ENCODE peak calls at places on chromosomes 13 and 19, in seven cellular contexts. One of them, this sample, is unnamed.

GRCh38 chr13:30341815-30342570 is 34.6 kb upstream of the KATNAL1 start:
- DNase-seq in H9: no peak
- DNase-seq in H1: no peak
- DNase-seq in IMR-90: peak; percentile 94
- DNase-seq in neuronal stem cell: no peak
- DNase-seq in mesenchymal stem cell: peak; percentile 88
- DNase-seq in mesendoderm: no peak
- DNase-seq in this sample: peak; percentile 31

GRCh38 chr19:8085606-8086464 is 33.3 kb downstream of the CCL25 start:
- DNase-seq in H9: no peak
- DNase-seq in H1: no peak
- DNase-seq in IMR-90: no peak
- DNase-seq in neuronal stem cell: peak; percentile 41
- DNase-seq in mesenchymal stem cell: no peak
- DNase-seq in mesendoderm: peak; percentile 8
- DNase-seq in this sample: no peak

GRCh38 chr13:30224732-30225131 is 82.6 kb downstream of the KATNAL1 start:
- DNase-seq in H9: no peak
- DNase-seq in H1: no peak
- DNase-seq in IMR-90: peak; percentile 30
- DNase-seq in neuronal stem cell: no peak
- DNase-seq in mesenchymal stem cell: peak; percentile 3
- DNase-seq in mesendoderm: no peak
- DNase-seq in this sample: no peak

GRCh38 chr13:107291875-107292274 is 723.9 kb upstream of the ARGLU1 start:
- DNase-seq in H9: no peak
- DNase-seq in H1: no peak
- DNase-seq in IMR-90: no peak
- DNase-seq in neuronal stem cell: no peak
- DNase-seq in mesenchymal stem cell: no peak
- DNase-seq in mesendoderm: no peak
- DNase-seq in this sample: peak; percentile 67

GRCh38 chr13:95207769-95208366 is 93.4 kb downstream of the ABCC4 start:
- DNase-seq in H9: no peak
- DNase-seq in H1: no peak
- DNase-seq in IMR-90: no peak
- DNase-seq in neuronal stem cell: no peak
- DNase-seq in mesenchymal stem cell: no peak
- DNase-seq in mesendoderm: no peak
- DNase-seq in this sample: no peak

GRCh38 chr19:50909240-50910070 is 1.7 kb downstream of the KLK4 start:
- DNase-seq in H9: peak; percentile 100
- DNase-seq in H1: peak; percentile 100
- DNase-seq in IMR-90: no peak
- DNase-seq in neuronal stem cell: peak; percentile 94
- DNase-seq in mesenchymal stem cell: no peak
- DNase-seq in mesendoderm: peak; percentile 97
- DNase-seq in this sample: no peak

GRCh38 chr13:25034173-25034572 is 61.8 kb upstream of the PABPC3 start:
- DNase-seq in H9: no peak
- DNase-seq in H1: no peak
- DNase-seq in IMR-90: no peak
- DNase-seq in neuronal stem cell: no peak
- DNase-seq in mesenchymal stem cell: no peak
- DNase-seq in mesendoderm: no peak
- DNase-seq in this sample: no peak

GRCh38 chr13:21365574-21365973 is 93.5 kb downstream of the ZDHHC20 start:
- DNase-seq in H9: no peak
- DNase-seq in H1: no peak
- DNase-seq in IMR-90: no peak
- DNase-seq in neuronal stem cell: no peak
- DNase-seq in mesenchymal stem cell: no peak
- DNase-seq in mesendoderm: no peak
- DNase-seq in this sample: no peak

GRCh38 chr13:77386880-77387606 is 60.1 kb upstream of the MYCBP2 start:
- DNase-seq in H9: no peak
- DNase-seq in H1: no peak
- DNase-seq in IMR-90: peak; percentile 33
- DNase-seq in neuronal stem cell: no peak
- DNase-seq in mesenchymal stem cell: peak; percentile 47
- DNase-seq in mesendoderm: no peak
- DNase-seq in this sample: no peak

GRCh38 chr13:106384516-106384915 is 150.9 kb downstream of the EFNB2 start:
- DNase-seq in H9: no peak
- DNase-seq in H1: no peak
- DNase-seq in IMR-90: no peak
- DNase-seq in neuronal stem cell: no peak
- DNase-seq in mesenchymal stem cell: no peak
- DNase-seq in mesendoderm: no peak
- DNase-seq in this sample: no peak

GRCh38 chr13:34155931-34156607 is 338.1 kb downstream of the RFC3 start:
- DNase-seq in H9: no peak
- DNase-seq in H1: no peak
- DNase-seq in IMR-90: peak; percentile 39
- DNase-seq in neuronal stem cell: no peak
- DNase-seq in mesenchymal stem cell: peak; percentile 89
- DNase-seq in mesendoderm: peak; percentile 34
- DNase-seq in this sample: peak; percentile 79

GRCh38 chr13:22189176-22190048 is 518.5 kb downstream of the FGF9 start:
- DNase-seq in H9: no peak
- DNase-seq in H1: no peak
- DNase-seq in IMR-90: no peak
- DNase-seq in neuronal stem cell: no peak
- DNase-seq in mesenchymal stem cell: no peak
- DNase-seq in mesendoderm: no peak
- DNase-seq in this sample: no peak

GRCh38 chr19:10874019-10874418 is 2.7 kb downstream of the CARM1 start:
- DNase-seq in H9: no peak
- DNase-seq in H1: no peak
- DNase-seq in IMR-90: no peak
- DNase-seq in neuronal stem cell: no peak
- DNase-seq in mesenchymal stem cell: no peak
- DNase-seq in mesendoderm: no peak
- DNase-seq in this sample: peak; percentile 68

GRCh38 chr13:73870970-73871935 is 263.0 kb downstream of the KLF12 start:
- DNase-seq in H9: peak; percentile 56
- DNase-seq in H1: no peak
- DNase-seq in IMR-90: peak; percentile 96
- DNase-seq in neuronal stem cell: no peak
- DNase-seq in mesenchymal stem cell: peak; percentile 89
- DNase-seq in mesendoderm: peak; percentile 75
- DNase-seq in this sample: peak; percentile 50

GRCh38 chr13:23876265-23876664 is 12.9 kb downstream of the MIPEP start:
- DNase-seq in H9: no peak
- DNase-seq in H1: no peak
- DNase-seq in IMR-90: peak; percentile 23
- DNase-seq in neuronal stem cell: no peak
- DNase-seq in mesenchymal stem cell: no peak
- DNase-seq in mesendoderm: peak; percentile 23
- DNase-seq in this sample: no peak

GRCh38 chr13:91882918-91883317 is 484.5 kb downstream of the GPC5 start:
- DNase-seq in H9: no peak
- DNase-seq in H1: no peak
- DNase-seq in IMR-90: no peak
- DNase-seq in neuronal stem cell: no peak
- DNase-seq in mesenchymal stem cell: no peak
- DNase-seq in mesendoderm: no peak
- DNase-seq in this sample: no peak

GRCh38 chr13:30133554-30133912 is 173.8 kb downstream of the KATNAL1 start:
- DNase-seq in H9: no peak
- DNase-seq in H1: no peak
- DNase-seq in IMR-90: no peak
- DNase-seq in neuronal stem cell: no peak
- DNase-seq in mesenchymal stem cell: no peak
- DNase-seq in mesendoderm: no peak
- DNase-seq in this sample: no peak

GRCh38 chr19:14528419-14529253 is 758 bp upstream of the TECR start:
- DNase-seq in H9: no peak
- DNase-seq in H1: no peak
- DNase-seq in IMR-90: no peak
- DNase-seq in neuronal stem cell: no peak
- DNase-seq in mesenchymal stem cell: no peak
- DNase-seq in mesendoderm: no peak
- DNase-seq in this sample: no peak

GRCh38 chr19:46021531-46022041 is 1.3 kb downstream of the PGLYRP1 start:
- DNase-seq in H9: peak; percentile 69
- DNase-seq in H1: no peak
- DNase-seq in IMR-90: no peak
- DNase-seq in neuronal stem cell: no peak
- DNase-seq in mesenchymal stem cell: no peak
- DNase-seq in mesendoderm: peak; percentile 16
- DNase-seq in this sample: no peak

GRCh38 chr13:51559916-51560315 is 24.3 kb upstream of the WDFY2 start:
- DNase-seq in H9: no peak
- DNase-seq in H1: no peak
- DNase-seq in IMR-90: no peak
- DNase-seq in neuronal stem cell: no peak
- DNase-seq in mesenchymal stem cell: no peak
- DNase-seq in mesendoderm: no peak
- DNase-seq in this sample: no peak

GRCh38 chr19:15629003-15629880 is 11.5 kb upstream of the CYP4F3 start:
- DNase-seq in H9: peak; percentile 72
- DNase-seq in H1: peak; percentile 83
- DNase-seq in IMR-90: peak; percentile 19
- DNase-seq in neuronal stem cell: peak; percentile 2
- DNase-seq in mesenchymal stem cell: no peak
- DNase-seq in mesendoderm: peak; percentile 56
- DNase-seq in this sample: peak; percentile 85

GRCh38 chr13:46008631-46009030 is 43.9 kb downstream of the ZC3H13 start:
- DNase-seq in H9: no peak
- DNase-seq in H1: no peak
- DNase-seq in IMR-90: no peak
- DNase-seq in neuronal stem cell: no peak
- DNase-seq in mesenchymal stem cell: no peak
- DNase-seq in mesendoderm: no peak
- DNase-seq in this sample: no peak

GRCh38 chr13:46010148-46010547 is 42.4 kb downstream of the ZC3H13 start:
- DNase-seq in H9: no peak
- DNase-seq in H1: no peak
- DNase-seq in IMR-90: no peak
- DNase-seq in neuronal stem cell: no peak
- DNase-seq in mesenchymal stem cell: peak; percentile 13
- DNase-seq in mesendoderm: peak; percentile 51
- DNase-seq in this sample: no peak

GRCh38 chr13:46012404-46012803 is 40.1 kb downstream of the ZC3H13 start:
- DNase-seq in H9: no peak
- DNase-seq in H1: no peak
- DNase-seq in IMR-90: no peak
- DNase-seq in neuronal stem cell: no peak
- DNase-seq in mesenchymal stem cell: no peak
- DNase-seq in mesendoderm: no peak
- DNase-seq in this sample: no peak

DNA sequence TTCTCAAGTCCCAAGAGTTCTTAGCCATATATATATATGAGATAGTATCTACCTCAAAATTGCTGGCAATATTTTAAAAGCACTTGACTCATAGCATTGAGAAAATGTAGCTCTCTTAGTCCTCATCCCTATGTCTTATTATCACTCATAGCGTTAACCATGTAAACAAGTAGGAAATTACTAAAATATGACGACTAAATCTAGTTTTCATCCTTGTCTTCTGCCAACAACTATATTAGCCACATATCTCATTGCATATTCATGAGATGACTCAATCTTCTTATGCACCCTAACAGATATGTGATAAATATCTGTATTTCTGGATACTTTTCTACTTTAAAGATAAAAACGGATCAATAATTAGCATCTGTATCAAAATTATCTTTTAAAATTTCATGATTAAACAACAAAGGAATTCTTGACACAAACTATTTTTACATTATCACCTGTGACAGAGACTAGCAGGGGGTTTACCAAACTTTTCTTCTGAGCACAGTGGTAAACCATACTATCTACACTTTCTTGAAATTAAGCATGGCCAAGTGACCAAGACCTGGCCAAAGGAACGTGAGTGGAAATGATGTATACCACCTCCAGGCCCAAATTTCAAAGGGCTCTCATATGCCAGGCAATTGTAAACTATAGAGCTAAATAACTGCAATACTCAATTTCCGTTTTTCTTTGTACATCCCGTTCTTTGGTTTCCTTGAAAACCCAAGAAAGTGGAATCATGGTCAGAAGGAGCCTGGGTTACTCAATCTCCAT is 45.7 kb downstream of the ZC3H13 start:
- DNase-seq in H9: no peak
- DNase-seq in H1: no peak
- DNase-seq in IMR-90: peak; percentile 4
- DNase-seq in neuronal stem cell: no peak
- DNase-seq in mesenchymal stem cell: no peak
- DNase-seq in mesendoderm: no peak
- DNase-seq in this sample: no peak
- H2BK120ac ChIP-seq in H9: no peak overlapping the region
- H2BK120ac ChIP-seq in H1: no peak overlapping the region
- H2BK120ac ChIP-seq in IMR-90: no peak overlapping the region
- H2BK120ac ChIP-seq in neuronal stem cell: no peak overlapping the region
- H2BK120ac ChIP-seq in mesenchymal stem cell: no peak overlapping the region
- H2BK120ac ChIP-seq in mesendoderm: no peak overlapping the region
- H2BK120ac ChIP-seq in this sample: no peak overlapping the region

DNA sequence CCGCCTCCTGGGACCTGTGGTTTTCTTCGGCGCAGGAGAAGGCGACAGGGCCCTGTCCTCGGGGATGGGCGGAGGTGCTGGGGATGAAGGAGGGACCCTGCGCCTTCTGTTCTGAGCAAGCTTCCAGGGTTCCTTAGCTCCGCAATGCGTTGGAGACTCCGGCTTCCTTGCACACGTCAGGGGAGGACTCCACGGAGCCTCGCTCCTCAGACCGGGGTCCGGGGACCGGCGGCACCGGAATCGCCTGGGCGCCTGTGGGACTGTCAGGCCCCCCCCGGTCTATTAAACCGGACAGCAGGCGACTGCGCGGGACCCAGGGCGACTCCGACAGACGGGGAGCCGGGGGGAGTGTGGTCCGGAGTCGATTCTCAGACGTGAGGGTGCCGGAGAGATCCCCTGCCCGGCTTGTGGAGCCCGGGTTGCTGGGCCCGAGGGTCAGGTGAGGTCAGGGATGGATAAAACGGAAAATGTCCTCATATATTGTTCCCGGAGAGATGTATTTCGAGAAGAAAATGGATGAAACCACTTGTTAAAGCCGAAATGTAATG is 227.4 kb downstream of the TEX29 start:
- DNase-seq in H9: no peak
- DNase-seq in H1: no peak
- DNase-seq in IMR-90: no peak
- DNase-seq in neuronal stem cell: no peak
- DNase-seq in mesenchymal stem cell: no peak
- DNase-seq in mesendoderm: no peak
- DNase-seq in this sample: no peak
- H3K4me1 ChIP-seq in H9: no peaks in the 10 kb centered on the region
- H3K4me1 ChIP-seq in H1: no peaks in the 10 kb centered on the region
- H3K4me1 ChIP-seq in IMR-90: no peaks in the 10 kb centered on the region
- H3K4me1 ChIP-seq in neuronal stem cell: no peaks in the 10 kb centered on the region
- H3K4me1 ChIP-seq in mesenchymal stem cell: no peaks in the 10 kb centered on the region
- H3K4me1 ChIP-seq in mesendoderm: no peaks in the 10 kb centered on the region
- H3K4me1 ChIP-seq in this sample: no peaks in the 10 kb centered on the region

GRCh38 chr19:37874784-37875183 is 31.6 kb downstream of the WDR87 start:
- DNase-seq in H9: no peak
- DNase-seq in H1: no peak
- DNase-seq in IMR-90: peak; percentile 59
- DNase-seq in neuronal stem cell: no peak
- DNase-seq in mesenchymal stem cell: peak; percentile 35
- DNase-seq in mesendoderm: peak; percentile 65
- DNase-seq in this sample: no peak
- H3K27ac ChIP-seq in H9: no peak overlapping the region
- H3K27ac ChIP-seq in H1: no peak overlapping the region
- H3K27ac ChIP-seq in IMR-90: no peak overlapping the region
- H3K27ac ChIP-seq in neuronal stem cell: no peak overlapping the region
- H3K27ac ChIP-seq in mesenchymal stem cell: no peak overlapping the region
- H3K27ac ChIP-seq in mesendoderm: no peak overlapping the region
- H3K27ac ChIP-seq in this sample: no peak overlapping the region

GRCh38 chr19:19142347-19142746 is 4.1 kb upstream of the TMEM161A start:
- DNase-seq in H9: no peak
- DNase-seq in H1: no peak
- DNase-seq in IMR-90: no peak
- DNase-seq in neuronal stem cell: no peak
- DNase-seq in mesenchymal stem cell: no peak
- DNase-seq in mesendoderm: no peak
- DNase-seq in this sample: no peak
- H2BK120ac ChIP-seq in H9: no peak overlapping the region
- H2BK120ac ChIP-seq in H1: no peak overlapping the region
- H2BK120ac ChIP-seq in IMR-90: no peak overlapping the region
- H2BK120ac ChIP-seq in neuronal stem cell: no peak overlapping the region
- H2BK120ac ChIP-seq in mesenchymal stem cell: no peak overlapping the region
- H2BK120ac ChIP-seq in mesendoderm: no peak overlapping the region
- H2BK120ac ChIP-seq in this sample: no peak overlapping the region